ENCODE peak calls at places on chromosomes 1 and 21, in five cellular contexts. One of them, this sample, is unnamed.

GRCh38 chr1:31855038-31855845 is 39.4 kb upstream of the SPOCD1 start:
- DNase-seq in sigmoid colon: peak
- DNase-seq in fibroblast of mammary gland: peak
- DNase-seq in HepG2: peak
- DNase-seq in thoracic aorta: no peak
- DNase-seq in this sample: peak

GRCh38 chr1:40838980-40839942 is 22.9 kb downstream of the CITED4 start:
- DNase-seq in HepG2: no peak
- DNase-seq in fibroblast of mammary gland: no peak
- DNase-seq in thoracic aorta: no peak
- DNase-seq in sigmoid colon: no peak
- DNase-seq in this sample: no peak

GRCh38 chr1:197526736-197527371 is 248.4 kb downstream of the DENND1B start:
- DNase-seq in HepG2: peak
- DNase-seq in sigmoid colon: no peak
- DNase-seq in thoracic aorta: no peak
- DNase-seq in fibroblast of mammary gland: peak
- DNase-seq in this sample: peak

GRCh38 chr21:16205527-16205926 is 475.7 kb downstream of the USP25 start:
- DNase-seq in HepG2: no peak
- DNase-seq in sigmoid colon: no peak
- DNase-seq in fibroblast of mammary gland: peak
- DNase-seq in thoracic aorta: no peak
- DNase-seq in this sample: no peak

GRCh38 chr1:53592521-53592982 is 133.4 kb downstream of the DMRTB1 start:
- DNase-seq in HepG2: no peak
- DNase-seq in thoracic aorta: no peak
- DNase-seq in sigmoid colon: peak
- DNase-seq in fibroblast of mammary gland: peak
- DNase-seq in this sample: peak

GRCh38 chr1:52967666-52968065 is 40.6 kb downstream of the SCP2 start:
- DNase-seq in HepG2: no peak
- DNase-seq in fibroblast of mammary gland: no peak
- DNase-seq in thoracic aorta: no peak
- DNase-seq in sigmoid colon: no peak
- DNase-seq in this sample: no peak

GRCh38 chr21:36744190-36744559 is 45.3 kb downstream of the SIM2 start:
- DNase-seq in sigmoid colon: no peak
- DNase-seq in HepG2: no peak
- DNase-seq in thoracic aorta: no peak
- DNase-seq in fibroblast of mammary gland: no peak
- DNase-seq in this sample: no peak

GRCh38 chr21:45470087-45470515 is 65.1 kb downstream of the COL18A1 start:
- DNase-seq in thoracic aorta: no peak
- DNase-seq in fibroblast of mammary gland: peak
- DNase-seq in sigmoid colon: no peak
- DNase-seq in HepG2: no peak
- DNase-seq in this sample: peak

GRCh38 chr1:39689214-39689613 is 2.0 kb downstream of the HPCAL4 start:
- DNase-seq in thoracic aorta: no peak
- DNase-seq in fibroblast of mammary gland: no peak
- DNase-seq in sigmoid colon: no peak
- DNase-seq in HepG2: no peak
- DNase-seq in this sample: no peak

GRCh38 chr1:181208967-181209366 is 120.5 kb downstream of the IER5 start:
- DNase-seq in fibroblast of mammary gland: no peak
- DNase-seq in sigmoid colon: no peak
- DNase-seq in thoracic aorta: no peak
- DNase-seq in HepG2: no peak
- DNase-seq in this sample: no peak

GRCh38 chr1:161905269-161905884 is 118.3 kb downstream of the OLFML2B start:
- DNase-seq in sigmoid colon: no peak
- DNase-seq in HepG2: peak
- DNase-seq in fibroblast of mammary gland: peak
- DNase-seq in thoracic aorta: no peak
- DNase-seq in this sample: peak

GRCh38 chr1:32991386-32991785 is 26.8 kb upstream of the RNF19B start:
- DNase-seq in thoracic aorta: no peak
- DNase-seq in fibroblast of mammary gland: no peak
- DNase-seq in HepG2: no peak
- DNase-seq in sigmoid colon: no peak
- DNase-seq in this sample: no peak

GRCh38 chr1:32993215-32993566 is 28.6 kb upstream of the RNF19B start:
- DNase-seq in thoracic aorta: no peak
- DNase-seq in fibroblast of mammary gland: no peak
- DNase-seq in sigmoid colon: peak
- DNase-seq in HepG2: no peak
- DNase-seq in this sample: no peak

GRCh38 chr1:32990887-32991286 is 26.3 kb upstream of the RNF19B start:
- DNase-seq in fibroblast of mammary gland: no peak
- DNase-seq in HepG2: no peak
- DNase-seq in thoracic aorta: no peak
- DNase-seq in sigmoid colon: peak
- DNase-seq in this sample: no peak

GRCh38 chr1:32991819-32992488 is 27.3 kb upstream of the RNF19B start:
- DNase-seq in sigmoid colon: peak
- DNase-seq in thoracic aorta: no peak
- DNase-seq in HepG2: no peak
- DNase-seq in fibroblast of mammary gland: no peak
- DNase-seq in this sample: no peak

GRCh38 chr1:32992489-32993214 is 28.0 kb upstream of the RNF19B start:
- DNase-seq in fibroblast of mammary gland: peak
- DNase-seq in HepG2: peak
- DNase-seq in sigmoid colon: peak
- DNase-seq in thoracic aorta: peak
- DNase-seq in this sample: peak
- TF ChIP-seq CTCF in fibroblast of mammary gland: no peak
- TF ChIP-seq CTCF in HepG2: no peak
- TF ChIP-seq CTCF in sigmoid colon: no peak
- TF ChIP-seq CTCF in thoracic aorta: no peak
- TF ChIP-seq CTCF in this sample: no peak

DNA sequence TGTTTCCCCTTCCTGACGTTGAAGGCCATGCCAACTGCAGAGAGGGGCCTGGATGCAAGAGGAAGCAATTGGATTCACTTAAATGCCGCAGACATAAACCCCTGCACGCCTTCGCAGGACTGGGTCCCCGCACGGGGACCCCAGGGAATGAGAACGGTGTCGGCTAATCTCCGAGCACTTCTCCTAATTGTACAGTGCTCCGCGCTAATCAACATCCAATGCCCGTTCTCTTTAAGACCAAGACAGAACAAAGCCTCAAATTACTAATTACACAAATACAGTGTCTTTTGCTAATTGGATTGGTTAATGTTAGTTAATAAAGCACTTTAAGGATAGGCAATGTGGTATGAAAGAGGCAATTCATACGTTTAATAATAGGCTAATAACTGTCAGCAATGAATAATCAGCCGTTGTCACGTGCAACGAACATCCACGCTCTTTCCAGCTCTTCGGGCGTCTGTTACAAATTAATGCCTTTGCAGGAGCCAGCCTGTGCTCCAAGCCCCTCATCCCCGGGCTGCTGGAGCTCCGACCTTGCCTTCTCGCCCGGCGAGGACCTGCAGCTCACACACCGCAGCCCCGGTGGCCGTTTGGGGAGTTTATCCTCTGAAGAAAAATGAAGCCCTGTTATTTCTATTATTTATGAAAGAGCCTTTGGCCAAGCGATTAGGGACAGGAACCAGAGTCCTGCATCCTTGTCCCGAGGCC is 157.8 kb downstream of the PRDM16 start:
- DNase-seq in sigmoid colon: no peak
- DNase-seq in thoracic aorta: no peak
- DNase-seq in HepG2: no peak
- DNase-seq in fibroblast of mammary gland: no peak
- DNase-seq in this sample: no peak
- TF ChIP-seq CTCF in sigmoid colon: no peak
- TF ChIP-seq CTCF in thoracic aorta: no peak
- TF ChIP-seq CTCF in HepG2: no peak
- TF ChIP-seq CTCF in fibroblast of mammary gland: no peak
- TF ChIP-seq CTCF in this sample: no peak

DNA sequence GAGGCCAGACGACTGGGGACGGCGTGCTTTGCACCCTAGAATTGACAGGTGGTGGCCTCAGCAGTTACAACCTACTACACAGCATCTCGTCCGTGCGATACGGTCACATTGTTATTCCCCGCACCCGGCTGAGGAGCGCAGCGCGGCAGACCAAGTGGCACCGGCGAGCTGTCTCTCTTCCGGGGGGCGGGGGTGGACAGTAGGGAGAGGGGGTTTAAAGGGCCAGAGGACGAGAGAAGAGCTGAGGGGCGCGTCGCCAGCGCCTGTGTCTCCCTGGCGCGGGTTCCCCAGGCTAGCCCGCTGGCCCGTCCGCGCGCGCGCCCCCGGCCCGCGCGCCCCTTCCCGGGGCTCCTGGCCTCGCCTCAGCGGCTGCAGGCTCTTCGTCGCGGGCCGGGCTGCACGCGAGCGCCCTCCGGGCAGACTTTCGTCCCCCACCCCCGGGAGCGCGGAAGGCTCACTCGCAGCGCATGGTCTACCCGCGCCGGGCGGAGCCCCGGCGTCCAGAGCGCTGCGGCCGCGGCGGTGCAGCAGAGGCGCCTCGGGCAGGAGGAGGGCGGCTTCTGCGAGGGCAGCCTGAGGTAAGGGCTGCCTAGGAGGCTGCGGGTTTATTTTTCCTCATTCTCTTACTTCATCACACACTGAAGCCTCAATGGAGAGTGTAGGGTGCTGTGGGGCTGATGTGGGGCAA is at the start of gene PDE4B:
- DNase-seq in HepG2: no peak
- DNase-seq in sigmoid colon: no peak
- DNase-seq in fibroblast of mammary gland: peak
- DNase-seq in thoracic aorta: no peak
- DNase-seq in this sample: no peak
- TF ChIP-seq CTCF in HepG2: no peak
- TF ChIP-seq CTCF in sigmoid colon: no peak
- TF ChIP-seq CTCF in fibroblast of mammary gland: no peak
- TF ChIP-seq CTCF in thoracic aorta: no peak
- TF ChIP-seq CTCF in this sample: no peak

GRCh38 chr21:25980710-25981109 is 189.9 kb downstream of the APP start:
- DNase-seq in thoracic aorta: no peak
- DNase-seq in HepG2: no peak
- DNase-seq in fibroblast of mammary gland: no peak
- DNase-seq in sigmoid colon: no peak
- DNase-seq in this sample: no peak

GRCh38 chr21:25986928-25987327 is 183.6 kb downstream of the APP start:
- DNase-seq in sigmoid colon: no peak
- DNase-seq in thoracic aorta: no peak
- DNase-seq in HepG2: no peak
- DNase-seq in fibroblast of mammary gland: no peak
- DNase-seq in this sample: no peak

GRCh38 chr21:25983745-25984144 is 186.8 kb downstream of the APP start:
- DNase-seq in sigmoid colon: no peak
- DNase-seq in thoracic aorta: no peak
- DNase-seq in HepG2: no peak
- DNase-seq in fibroblast of mammary gland: no peak
- DNase-seq in this sample: no peak

GRCh38 chr21:25985990-25986389 is 184.6 kb downstream of the APP start:
- DNase-seq in sigmoid colon: no peak
- DNase-seq in HepG2: no peak
- DNase-seq in thoracic aorta: no peak
- DNase-seq in fibroblast of mammary gland: no peak
- DNase-seq in this sample: no peak

GRCh38 chr21:25984538-25984937 is 186.0 kb downstream of the APP start:
- DNase-seq in thoracic aorta: no peak
- DNase-seq in HepG2: no peak
- DNase-seq in sigmoid colon: no peak
- DNase-seq in fibroblast of mammary gland: no peak
- DNase-seq in this sample: no peak
- TF ChIP-seq CTCF in thoracic aorta: no peak
- TF ChIP-seq CTCF in HepG2: no peak
- TF ChIP-seq CTCF in sigmoid colon: no peak
- TF ChIP-seq CTCF in fibroblast of mammary gland: no peak
- TF ChIP-seq CTCF in this sample: no peak

GRCh38 chr1:57058652-57059501 is 93.1 kb upstream of the C8B start:
- DNase-seq in fibroblast of mammary gland: no peak
- DNase-seq in thoracic aorta: no peak
- DNase-seq in HepG2: peak
- DNase-seq in sigmoid colon: no peak
- DNase-seq in this sample: no peak

GRCh38 chr1:57063427-57063826 is 97.6 kb upstream of the C8B start:
- DNase-seq in thoracic aorta: no peak
- DNase-seq in sigmoid colon: no peak
- DNase-seq in fibroblast of mammary gland: no peak
- DNase-seq in HepG2: no peak
- DNase-seq in this sample: no peak

GRCh38 chr1:57064379-57064778 is 98.6 kb upstream of the C8B start:
- DNase-seq in sigmoid colon: no peak
- DNase-seq in thoracic aorta: no peak
- DNase-seq in HepG2: no peak
- DNase-seq in fibroblast of mammary gland: no peak
- DNase-seq in this sample: no peak

GRCh38 chr1:57060451-57060850 is 94.6 kb upstream of the C8B start:
- DNase-seq in fibroblast of mammary gland: no peak
- DNase-seq in HepG2: peak
- DNase-seq in sigmoid colon: no peak
- DNase-seq in thoracic aorta: no peak
- DNase-seq in this sample: no peak

DNA sequence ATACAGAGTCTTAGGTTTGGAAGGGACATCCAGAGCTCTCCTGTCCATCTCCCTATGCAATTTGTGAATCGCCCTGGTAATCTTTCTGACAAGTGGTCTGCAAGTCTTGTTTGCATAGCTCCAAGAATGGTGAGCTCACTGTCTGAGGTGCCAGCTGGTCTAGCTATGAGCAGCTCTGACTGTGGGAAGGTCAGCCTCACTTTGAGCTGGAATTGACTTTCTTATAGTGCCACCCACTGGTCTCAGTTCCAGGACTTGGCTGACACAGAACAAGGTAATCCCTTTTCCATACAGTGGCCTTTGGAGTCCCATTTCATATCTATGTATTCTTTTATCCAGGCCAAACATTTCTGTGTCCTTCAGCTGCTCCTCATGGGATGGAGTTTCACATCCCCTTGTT is 95.6 kb upstream of the C8B start:
- DNase-seq in sigmoid colon: no peak
- DNase-seq in HepG2: peak
- DNase-seq in thoracic aorta: no peak
- DNase-seq in fibroblast of mammary gland: peak
- DNase-seq in this sample: peak
- TF ChIP-seq CTCF in sigmoid colon: no peak
- TF ChIP-seq CTCF in HepG2: peak
- TF ChIP-seq CTCF in thoracic aorta: no peak
- TF ChIP-seq CTCF in fibroblast of mammary gland: no peak
- TF ChIP-seq CTCF in this sample: peak